ENCODE peak calls at places on chromosomes 7 and 10, in five cellular contexts. I, S, H, L and M are unnamed samples. For H3K27me3, the result is how much of the 10 kb centered on the place peaks cover.

GRCh38 chr7:139099181-139099947 is 10.2 kb downstream of the ZC3HAV1 start:
- DNase-seq in S (no peak), L (no peak), I (no peak), H (peak), M (no peak)

GRCh38 chr7:71135663-71136062 is 3.7 kb downstream of the GALNT17 start:
- DNase-seq in I (no peak), L (no peak), H (no peak), S (no peak), M (no peak)

GRCh38 chr10:71268751-71269150 is 50.3 kb upstream of the SLC29A3 start:
- DNase-seq in I (no peak), L (no peak), H (no peak), S (no peak), M (no peak)

GRCh38 chr7:26451997-26452396 is 160.3 kb downstream of the SNX10 start:
- DNase-seq in L (no peak), I (no peak), S (no peak), H (no peak), M (no peak)

GRCh38 chr7:16064316-16064715 is 357.0 kb downstream of the CRPPA start:
- DNase-seq in L (no peak), I (no peak), H (no peak), S (no peak), M (no peak)

GRCh38 chr10:57791546-57791945 is 476.1 kb downstream of the IPMK start:
- DNase-seq in I (no peak), H (no peak), L (no peak), S (no peak), M (no peak)

GRCh38 chr10:30842185-30842584 is 189.5 kb downstream of the ZNF438 start:
- DNase-seq in H (no peak), L (no peak), S (no peak), I (no peak), M (no peak)

GRCh38 chr7:121069346-121070100 is 81.0 kb downstream of the CPED1 start:
- DNase-seq in L (no peak), S (no peak), I (no peak), H (no peak), M (no peak)

GRCh38 chr7:37108615-37109014 is 340.0 kb downstream of the ELMO1 start:
- DNase-seq in I (no peak), H (no peak), S (no peak), L (no peak), M (no peak)

GRCh38 chr10:60739581-60739980 is 38.7 kb upstream of the CDK1 start:
- DNase-seq in I (no peak), S (no peak), L (no peak), H (peak), M (no peak)

GRCh38 chr10:129727495-129727894 is 236.6 kb downstream of the EBF3 start:
- DNase-seq in S (no peak), H (no peak), I (no peak), L (no peak), M (peak)

GRCh38 chr7:102319671-102320070 is 33.0 kb downstream of the SH2B2 start:
- DNase-seq in S (no peak), H (no peak), L (no peak), I (no peak), M (no peak)

GRCh38 chr10:79269969-79270368 is 77.3 kb upstream of the PPIF start:
- DNase-seq in L (no peak), S (no peak), I (no peak), H (no peak), M (no peak)

GRCh38 chr7:1981201-1981877 is 251.4 kb downstream of the MAD1L1 start:
- DNase-seq in L (no peak), I (no peak), H (no peak), S (peak), M (no peak)

GRCh38 chr10:74612195-74612594 is 214.2 kb upstream of the KAT6B start:
- DNase-seq in I (no peak), H (peak), S (no peak), L (no peak), M (no peak)

GRCh38 chr10:120328647-120329046 is 128.4 kb upstream of the PLPP4 start:
- DNase-seq in S (no peak), H (no peak), L (no peak), I (no peak), M (no peak)

GRCh38 chr7:150988230-150989226 is 2.3 kb upstream of the NOS3 start:
- DNase-seq in I (peak), L (no peak), H (peak), S (no peak), M (no peak)

GRCh38 chr7:82805527-82805960 is 357.1 kb downstream of the PCLO start:
- DNase-seq in H (peak), I (no peak), L (no peak), S (no peak), M (no peak)

GRCh38 chr7:151520419-151521229 is 929 bp upstream of the RHEB start:
- DNase-seq in S (peak), I (no peak), H (peak), L (peak), M (peak)

GRCh38 chr10:124560377-124560776 is 98.8 kb downstream of the LHPP start:
- DNase-seq in L (peak), H (peak), I (no peak), S (peak), M (no peak)

GRCh38 chr10:125107166-125107949 is 53.0 kb downstream of the CTBP2 start:
- DNase-seq in L (no peak), I (no peak), S (no peak), H (peak), M (no peak)

GRCh38 chr7:128221929-128222403 is 19.1 kb upstream of the LEP start:
- DNase-seq in H (peak), I (no peak), S (no peak), L (no peak), M (no peak)

GRCh38 chr7:105389090-105389650 is 449 bp upstream of the SRPK2 start:
- DNase-seq in H (peak), L (no peak), I (peak), S (peak), M (no peak)

GRCh38 chr10:84540617-84541288 is 212.4 kb downstream of the CCSER2 start:
- DNase-seq in L (peak), H (peak), S (peak), I (peak), M (no peak)

GRCh38 chr7:113705439-113705838 is 213.4 kb downstream of the PPP1R3A start:
- DNase-seq in S (no peak), L (no peak), H (peak), I (no peak), M (no peak)

GRCh38 chr10:45377858-45378257 is 3.8 kb downstream of the ALOX5 start:
- DNase-seq in S (no peak), H (no peak), I (no peak), L (no peak), M (no peak)

GRCh38 chr7:69283421-69283820 is 314.9 kb upstream of the AUTS2 start:
- DNase-seq in H (peak), I (no peak), L (peak), S (no peak), M (no peak)

GRCh38 chr7:134613623-134614347 is 32.9 kb upstream of the BPGM start:
- DNase-seq in I (no peak), L (no peak), H (peak), S (no peak), M (no peak)

GRCh38 chr10:80473692-80474596 is 19.8 kb downstream of the TSPAN14 start:
- DNase-seq in I (no peak), L (no peak), H (no peak), S (no peak), M (no peak)

GRCh38 chr7:16431646-16432424 is 10.5 kb upstream of the CRPPA start:
- DNase-seq in S (no peak), H (peak), I (peak), L (no peak), M (no peak)

GRCh38 chr7:107850671-107851070 is 40.3 kb upstream of the DLD start:
- DNase-seq in S (no peak), L (no peak), I (no peak), H (peak), M (no peak)

GRCh38 chr10:78976825-78977760 is 91.7 kb upstream of the ZMIZ1 start:
- DNase-seq in H (no peak), L (no peak), I (no peak), S (no peak), M (no peak)

GRCh38 chr7:90919766-90920165 is 323.6 kb downstream of the CDK14 start:
- DNase-seq in L (no peak), I (no peak), H (no peak), S (no peak), M (no peak)

GRCh38 chr10:32244421-32245207 is 102.3 kb downstream of the EPC1 start:
- DNase-seq in I (no peak), H (no peak), S (no peak), L (no peak), M (no peak)

GRCh38 chr10:89563861-89564478 is 28.6 kb upstream of the SLC16A12 start:
- DNase-seq in S (no peak), I (peak), L (no peak), H (peak), M (no peak)

GRCh38 chr10:15591431-15591830 is 128.3 kb downstream of the ITGA8 start:
- DNase-seq in I (no peak), H (no peak), S (no peak), L (no peak), M (no peak)

GRCh38 chr10:29617880-29618340 is 16.9 kb downstream of the SVIL start:
- DNase-seq in H (peak), S (no peak), I (no peak), L (no peak), M (peak)
- H3K27ac ChIP-seq in H (peak), S (peak), I (no peak), L (no peak), M (peak)

DNA sequence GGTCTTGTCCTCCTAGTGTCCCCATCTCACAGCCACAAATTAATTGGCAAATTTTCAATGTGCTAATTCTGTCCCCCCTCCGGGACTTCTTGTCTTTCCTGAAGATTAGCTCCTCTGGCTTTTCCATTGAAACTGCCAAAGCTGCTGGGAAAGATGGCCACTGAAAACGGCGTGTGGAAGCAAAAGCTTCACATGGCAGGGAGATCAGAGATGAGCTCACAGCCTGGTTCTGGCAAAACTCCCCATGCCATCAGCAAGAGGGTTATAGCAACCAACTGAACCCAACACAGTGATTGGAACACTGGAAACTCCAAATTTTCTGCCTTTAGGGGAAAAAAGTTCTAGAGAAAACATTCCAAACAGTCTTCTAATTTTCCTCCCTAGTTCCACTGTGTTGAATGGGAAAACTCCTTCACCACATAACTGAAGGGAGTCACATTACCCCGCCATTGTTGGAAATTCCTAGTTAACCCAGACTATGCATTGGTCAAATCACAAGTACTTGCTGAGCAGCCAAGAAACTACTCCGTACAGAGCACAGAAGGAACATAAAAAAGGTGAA is 37.0 kb downstream of the NRAP start:
- DNase-seq in H (no peak), S (no peak), L (no peak), I (no peak), M (no peak)
- H3K27me3 ChIP-seq in H (under half), S (under half), L (under half), I (under half), M (under half)

GRCh38 chr10:118521415-118522117 is 73.9 kb downstream of the PRLHR start:
- DNase-seq in H (no peak), S (no peak), L (no peak), I (no peak), M (peak)
- H3K27ac ChIP-seq in H (no peak), S (no peak), L (no peak), I (no peak), M (no peak)

DNA sequence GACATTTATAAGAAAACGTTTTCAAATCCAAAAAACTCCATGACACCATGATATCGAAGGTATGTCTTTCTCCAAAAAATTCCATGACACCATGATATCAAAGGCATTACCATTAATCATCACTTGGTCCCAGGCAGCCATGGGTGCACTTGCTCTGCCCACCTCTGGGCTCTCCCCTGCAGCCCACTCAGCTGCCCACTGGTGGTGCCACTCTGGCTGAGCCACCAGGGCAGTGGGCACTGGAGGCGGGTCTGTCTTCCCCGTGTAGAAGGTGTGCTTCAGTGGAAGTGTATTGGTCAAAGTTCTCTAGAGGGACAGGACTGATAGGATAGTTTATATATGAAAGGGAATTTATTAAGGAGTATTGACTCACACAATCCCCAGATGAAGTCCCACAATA is 240.4 kb downstream of the KLF6 start:
- DNase-seq in H (no peak), L (no peak), S (no peak), I (no peak), M (no peak)
- H3K27me3 ChIP-seq in H (under half), L (under half), S (under half), I (under half), M (under half)

GRCh38 chr7:7681191-7681935 is 37.0 kb downstream of the RPA3 start:
- DNase-seq in S (no peak), L (no peak), H (peak), I (peak), M (no peak)
- H3K27ac ChIP-seq in S (peak), L (peak), H (no peak), I (no peak), M (peak)

GRCh38 chr10:23174075-23174973 is 17.8 kb upstream of the PTF1A start:
- DNase-seq in H (no peak), I (no peak), S (no peak), L (no peak), M (no peak)

GRCh38 chr10:23172846-23173548 is 19.1 kb upstream of the PTF1A start:
- DNase-seq in I (no peak), L (no peak), H (no peak), S (no peak), M (no peak)

GRCh38 chr10:23173549-23174074 is 18.5 kb upstream of the PTF1A start:
- DNase-seq in H (no peak), S (no peak), I (no peak), L (no peak), M (no peak)

GRCh38 chr10:23172429-23172828 is 19.7 kb upstream of the PTF1A start:
- DNase-seq in L (no peak), S (no peak), I (no peak), H (no peak), M (no peak)

DNA sequence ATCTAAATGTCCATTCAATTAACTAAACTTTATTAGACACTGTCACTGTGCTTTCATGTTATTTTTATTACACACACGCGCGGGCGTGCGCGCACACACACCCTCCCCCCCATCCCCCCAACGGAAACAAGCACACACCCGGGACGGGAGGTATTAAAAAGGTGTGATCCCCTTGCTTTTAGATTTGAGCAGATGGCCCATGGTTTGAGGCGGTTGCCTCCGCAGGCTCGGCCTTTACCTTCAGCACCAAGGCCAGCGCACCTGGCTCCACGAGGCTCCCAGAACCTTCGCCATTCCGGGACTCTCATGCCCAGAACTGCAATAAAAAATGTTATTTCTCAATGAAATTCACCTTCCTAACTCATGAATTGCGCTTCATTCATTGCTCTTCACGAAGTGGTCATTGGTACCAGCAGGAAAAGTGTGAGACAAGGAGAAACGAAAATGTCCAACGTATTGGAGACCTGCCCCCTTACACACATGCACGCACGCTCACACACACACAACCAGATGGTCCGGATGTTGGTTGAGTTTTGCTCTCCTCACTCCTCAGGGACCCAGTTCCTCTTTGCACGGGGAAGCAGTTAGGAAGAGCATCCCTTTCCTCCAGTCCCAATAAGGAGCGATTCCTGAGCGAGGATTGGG is 20.8 kb upstream of the PTF1A start:
- DNase-seq in H (peak), L (no peak), S (no peak), I (no peak), M (no peak)
- H3K27me3 ChIP-seq in H (half or more), L (under half), S (half or more), I (under half), M (under half)

DNA sequence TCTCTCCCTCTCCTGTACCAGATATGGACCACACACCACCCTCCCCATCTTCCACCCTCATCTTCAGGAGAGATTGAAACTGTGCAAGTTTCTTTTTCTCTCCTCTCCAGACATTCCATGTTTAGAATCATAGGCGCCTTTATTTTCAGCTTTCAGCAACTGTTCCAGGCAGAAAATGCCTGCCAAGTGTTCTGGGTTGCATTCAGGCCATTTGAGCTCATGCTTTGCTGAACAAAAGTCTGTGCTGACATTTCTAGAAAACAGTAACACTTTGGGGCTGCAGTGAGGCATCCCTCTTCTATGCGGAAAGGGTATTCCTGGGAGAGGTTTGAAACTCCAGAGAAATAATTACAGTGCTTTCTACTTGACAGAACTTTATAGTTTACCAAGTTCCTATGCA is 361.7 kb downstream of the GPAM start:
- DNase-seq in S (no peak), I (no peak), H (no peak), L (no peak), M (no peak)
- H3K27ac ChIP-seq in S (no peak), I (no peak), H (no peak), L (no peak), M (no peak)

DNA sequence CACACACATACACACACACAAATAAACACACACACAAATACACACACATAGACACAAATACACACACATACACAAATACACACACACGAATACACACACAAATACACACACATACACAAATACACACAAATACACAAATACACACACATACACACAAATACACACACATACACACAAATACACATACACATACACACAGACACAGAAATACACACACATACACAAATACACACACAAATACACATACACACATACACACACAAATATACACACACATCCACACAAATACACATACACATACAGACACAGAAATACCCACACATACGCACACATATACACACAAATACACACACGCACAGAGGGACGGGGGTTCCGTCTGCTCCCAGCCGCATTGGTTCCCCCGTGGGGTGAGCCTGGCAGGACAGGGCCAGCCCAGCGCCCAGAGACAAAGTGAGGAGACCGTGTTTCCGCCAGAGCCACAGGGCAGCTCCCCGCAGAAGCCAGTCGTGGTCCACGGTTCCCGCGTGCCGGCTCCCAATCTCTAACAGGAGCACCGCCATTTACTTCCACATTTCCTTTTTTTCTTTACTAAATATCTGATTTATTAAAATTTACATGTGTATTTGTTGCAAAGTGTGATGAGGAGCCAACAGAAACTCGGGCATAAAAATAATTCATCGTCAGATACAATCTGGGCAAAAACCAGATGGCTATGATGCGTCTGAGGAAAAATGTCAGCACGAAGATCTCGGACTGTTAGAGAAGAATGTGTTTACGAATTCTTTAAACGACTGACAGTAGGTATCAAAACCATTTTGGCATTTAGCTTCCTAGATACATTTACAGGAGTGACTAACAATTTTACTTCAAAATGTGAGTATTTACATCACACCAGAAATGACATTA is 3.1 kb upstream of the KNDC1 start:
- DNase-seq in H (no peak), L (no peak), S (no peak), I (no peak), M (no peak)
- H3K27me3 ChIP-seq in H (under half), L (under half), S (under half), I (under half), M (under half)

GRCh38 chr10:59007307-59008025 is 169.0 kb upstream of the PHYHIPL start:
- DNase-seq in L (no peak), I (no peak), H (no peak), S (no peak), M (no peak)
- H3K27ac ChIP-seq in L (no peak), I (no peak), H (no peak), S (no peak), M (peak)